ENCODE peak calls at places on chromosome 11, in six cellular contexts. One of them, this sample, is unnamed.

GRCh38 chr11:2776351-2777061 is 76.7 kb upstream of the KCNQ1OT1 start:
- DNase-seq in H4: no peak
- DNase-seq in stimulated activated CD8-positive, alpha-beta memory T cell treated with anti-CD3 and anti-CD28 coated beads, Interleukin-12 subunit alpha, Interleukin-12 subunit beta, amount 100 ng/mL, for 4 hours: no peak
- DNase-seq in stimulated activated CD4-positive, alpha-beta T cell treated with anti-CD3 and anti-CD28 coated beads, TNF-alpha, amount 100 ng/mL, for 4 hours: no peak
- DNase-seq in hepatocyte: no peak
- DNase-seq in activated CD4-positive, CD25-positive, alpha-beta regulatory T cell treated with anti-CD3 and anti-CD28 coated beads, Interleukin-2, amount 50 U/mL, for 16 hours: no peak
- DNase-seq in this sample: no peak

GRCh38 chr11:68584097-68584496 is 100.2 kb upstream of the GAL start:
- DNase-seq in H4: peak; percentile 23
- DNase-seq in stimulated activated CD8-positive, alpha-beta memory T cell treated with anti-CD3 and anti-CD28 coated beads, Interleukin-12 subunit alpha, Interleukin-12 subunit beta, amount 100 ng/mL, for 4 hours: no peak
- DNase-seq in stimulated activated CD4-positive, alpha-beta T cell treated with anti-CD3 and anti-CD28 coated beads, TNF-alpha, amount 100 ng/mL, for 4 hours: peak; percentile 22
- DNase-seq in hepatocyte: peak; percentile 52
- DNase-seq in activated CD4-positive, CD25-positive, alpha-beta regulatory T cell treated with anti-CD3 and anti-CD28 coated beads, Interleukin-2, amount 50 U/mL, for 16 hours: no peak
- DNase-seq in this sample: no peak

GRCh38 chr11:112538529-112538928 is 277.9 kb upstream of the PLET1 start:
- DNase-seq in H4: no peak
- DNase-seq in stimulated activated CD8-positive, alpha-beta memory T cell treated with anti-CD3 and anti-CD28 coated beads, Interleukin-12 subunit alpha, Interleukin-12 subunit beta, amount 100 ng/mL, for 4 hours: no peak
- DNase-seq in stimulated activated CD4-positive, alpha-beta T cell treated with anti-CD3 and anti-CD28 coated beads, TNF-alpha, amount 100 ng/mL, for 4 hours: no peak
- DNase-seq in hepatocyte: no peak
- DNase-seq in activated CD4-positive, CD25-positive, alpha-beta regulatory T cell treated with anti-CD3 and anti-CD28 coated beads, Interleukin-2, amount 50 U/mL, for 16 hours: no peak
- DNase-seq in this sample: no peak

GRCh38 chr11:19345848-19346681 is 105.3 kb upstream of the E2F8 start:
- DNase-seq in H4: no peak
- DNase-seq in stimulated activated CD8-positive, alpha-beta memory T cell treated with anti-CD3 and anti-CD28 coated beads, Interleukin-12 subunit alpha, Interleukin-12 subunit beta, amount 100 ng/mL, for 4 hours: no peak
- DNase-seq in stimulated activated CD4-positive, alpha-beta T cell treated with anti-CD3 and anti-CD28 coated beads, TNF-alpha, amount 100 ng/mL, for 4 hours: no peak
- DNase-seq in hepatocyte: peak; percentile 29
- DNase-seq in activated CD4-positive, CD25-positive, alpha-beta regulatory T cell treated with anti-CD3 and anti-CD28 coated beads, Interleukin-2, amount 50 U/mL, for 16 hours: no peak
- DNase-seq in this sample: no peak

GRCh38 chr11:14124345-14124744 is 161.8 kb downstream of the SPON1 start:
- DNase-seq in H4: no peak
- DNase-seq in stimulated activated CD8-positive, alpha-beta memory T cell treated with anti-CD3 and anti-CD28 coated beads, Interleukin-12 subunit alpha, Interleukin-12 subunit beta, amount 100 ng/mL, for 4 hours: no peak
- DNase-seq in stimulated activated CD4-positive, alpha-beta T cell treated with anti-CD3 and anti-CD28 coated beads, TNF-alpha, amount 100 ng/mL, for 4 hours: no peak
- DNase-seq in hepatocyte: no peak
- DNase-seq in activated CD4-positive, CD25-positive, alpha-beta regulatory T cell treated with anti-CD3 and anti-CD28 coated beads, Interleukin-2, amount 50 U/mL, for 16 hours: no peak
- DNase-seq in this sample: no peak

GRCh38 chr11:15742626-15743243 is 613.6 kb downstream of the SOX6 start:
- DNase-seq in H4: no peak
- DNase-seq in stimulated activated CD8-positive, alpha-beta memory T cell treated with anti-CD3 and anti-CD28 coated beads, Interleukin-12 subunit alpha, Interleukin-12 subunit beta, amount 100 ng/mL, for 4 hours: no peak
- DNase-seq in stimulated activated CD4-positive, alpha-beta T cell treated with anti-CD3 and anti-CD28 coated beads, TNF-alpha, amount 100 ng/mL, for 4 hours: no peak
- DNase-seq in hepatocyte: no peak
- DNase-seq in activated CD4-positive, CD25-positive, alpha-beta regulatory T cell treated with anti-CD3 and anti-CD28 coated beads, Interleukin-2, amount 50 U/mL, for 16 hours: no peak
- DNase-seq in this sample: no peak

GRCh38 chr11:76803811-76804600 is 20.9 kb downstream of the TSKU start:
- DNase-seq in H4: peak; percentile 40
- DNase-seq in stimulated activated CD8-positive, alpha-beta memory T cell treated with anti-CD3 and anti-CD28 coated beads, Interleukin-12 subunit alpha, Interleukin-12 subunit beta, amount 100 ng/mL, for 4 hours: peak; percentile 29
- DNase-seq in stimulated activated CD4-positive, alpha-beta T cell treated with anti-CD3 and anti-CD28 coated beads, TNF-alpha, amount 100 ng/mL, for 4 hours: peak; percentile 28
- DNase-seq in hepatocyte: no peak
- DNase-seq in activated CD4-positive, CD25-positive, alpha-beta regulatory T cell treated with anti-CD3 and anti-CD28 coated beads, Interleukin-2, amount 50 U/mL, for 16 hours: no peak
- DNase-seq in this sample: no peak

GRCh38 chr11:68954970-68955958 is 25.5 kb downstream of the MRGPRD start:
- DNase-seq in H4: no peak
- DNase-seq in stimulated activated CD8-positive, alpha-beta memory T cell treated with anti-CD3 and anti-CD28 coated beads, Interleukin-12 subunit alpha, Interleukin-12 subunit beta, amount 100 ng/mL, for 4 hours: no peak
- DNase-seq in stimulated activated CD4-positive, alpha-beta T cell treated with anti-CD3 and anti-CD28 coated beads, TNF-alpha, amount 100 ng/mL, for 4 hours: no peak
- DNase-seq in hepatocyte: peak; percentile 36
- DNase-seq in activated CD4-positive, CD25-positive, alpha-beta regulatory T cell treated with anti-CD3 and anti-CD28 coated beads, Interleukin-2, amount 50 U/mL, for 16 hours: no peak
- DNase-seq in this sample: no peak

GRCh38 chr11:87926250-87926970 is 248.8 kb downstream of the RAB38 start:
- DNase-seq in H4: peak; percentile 52
- DNase-seq in stimulated activated CD8-positive, alpha-beta memory T cell treated with anti-CD3 and anti-CD28 coated beads, Interleukin-12 subunit alpha, Interleukin-12 subunit beta, amount 100 ng/mL, for 4 hours: no peak
- DNase-seq in stimulated activated CD4-positive, alpha-beta T cell treated with anti-CD3 and anti-CD28 coated beads, TNF-alpha, amount 100 ng/mL, for 4 hours: no peak
- DNase-seq in hepatocyte: peak; percentile 74
- DNase-seq in activated CD4-positive, CD25-positive, alpha-beta regulatory T cell treated with anti-CD3 and anti-CD28 coated beads, Interleukin-2, amount 50 U/mL, for 16 hours: no peak
- DNase-seq in this sample: no peak

GRCh38 chr11:68660066-68660810 is 24.1 kb upstream of the GAL start:
- DNase-seq in H4: no peak
- DNase-seq in stimulated activated CD8-positive, alpha-beta memory T cell treated with anti-CD3 and anti-CD28 coated beads, Interleukin-12 subunit alpha, Interleukin-12 subunit beta, amount 100 ng/mL, for 4 hours: no peak
- DNase-seq in stimulated activated CD4-positive, alpha-beta T cell treated with anti-CD3 and anti-CD28 coated beads, TNF-alpha, amount 100 ng/mL, for 4 hours: no peak
- DNase-seq in hepatocyte: no peak
- DNase-seq in activated CD4-positive, CD25-positive, alpha-beta regulatory T cell treated with anti-CD3 and anti-CD28 coated beads, Interleukin-2, amount 50 U/mL, for 16 hours: no peak
- DNase-seq in this sample: no peak

GRCh38 chr11:128643661-128644060 is 50.2 kb upstream of the FLI1 start:
- DNase-seq in H4: no peak
- DNase-seq in stimulated activated CD8-positive, alpha-beta memory T cell treated with anti-CD3 and anti-CD28 coated beads, Interleukin-12 subunit alpha, Interleukin-12 subunit beta, amount 100 ng/mL, for 4 hours: no peak
- DNase-seq in stimulated activated CD4-positive, alpha-beta T cell treated with anti-CD3 and anti-CD28 coated beads, TNF-alpha, amount 100 ng/mL, for 4 hours: no peak
- DNase-seq in hepatocyte: no peak
- DNase-seq in activated CD4-positive, CD25-positive, alpha-beta regulatory T cell treated with anti-CD3 and anti-CD28 coated beads, Interleukin-2, amount 50 U/mL, for 16 hours: no peak
- DNase-seq in this sample: no peak

GRCh38 chr11:33912405-33913361 is 20.8 kb upstream of the LMO2 start:
- DNase-seq in H4: peak; percentile 71
- DNase-seq in stimulated activated CD8-positive, alpha-beta memory T cell treated with anti-CD3 and anti-CD28 coated beads, Interleukin-12 subunit alpha, Interleukin-12 subunit beta, amount 100 ng/mL, for 4 hours: no peak
- DNase-seq in stimulated activated CD4-positive, alpha-beta T cell treated with anti-CD3 and anti-CD28 coated beads, TNF-alpha, amount 100 ng/mL, for 4 hours: no peak
- DNase-seq in hepatocyte: peak; percentile 55
- DNase-seq in activated CD4-positive, CD25-positive, alpha-beta regulatory T cell treated with anti-CD3 and anti-CD28 coated beads, Interleukin-2, amount 50 U/mL, for 16 hours: no peak
- DNase-seq in this sample: no peak

GRCh38 chr11:86208572-86208971 is 36.0 kb upstream of the EED start:
- DNase-seq in H4: no peak
- DNase-seq in stimulated activated CD8-positive, alpha-beta memory T cell treated with anti-CD3 and anti-CD28 coated beads, Interleukin-12 subunit alpha, Interleukin-12 subunit beta, amount 100 ng/mL, for 4 hours: no peak
- DNase-seq in stimulated activated CD4-positive, alpha-beta T cell treated with anti-CD3 and anti-CD28 coated beads, TNF-alpha, amount 100 ng/mL, for 4 hours: no peak
- DNase-seq in hepatocyte: no peak
- DNase-seq in activated CD4-positive, CD25-positive, alpha-beta regulatory T cell treated with anti-CD3 and anti-CD28 coated beads, Interleukin-2, amount 50 U/mL, for 16 hours: no peak
- DNase-seq in this sample: no peak

GRCh38 chr11:128324531-128325141 is 262.7 kb downstream of the ETS1 start:
- DNase-seq in H4: no peak
- DNase-seq in stimulated activated CD8-positive, alpha-beta memory T cell treated with anti-CD3 and anti-CD28 coated beads, Interleukin-12 subunit alpha, Interleukin-12 subunit beta, amount 100 ng/mL, for 4 hours: peak; percentile 65
- DNase-seq in stimulated activated CD4-positive, alpha-beta T cell treated with anti-CD3 and anti-CD28 coated beads, TNF-alpha, amount 100 ng/mL, for 4 hours: peak; percentile 58
- DNase-seq in hepatocyte: no peak
- DNase-seq in activated CD4-positive, CD25-positive, alpha-beta regulatory T cell treated with anti-CD3 and anti-CD28 coated beads, Interleukin-2, amount 50 U/mL, for 16 hours: peak; percentile 70
- DNase-seq in this sample: no peak

GRCh38 chr11:78138694-78139421 is 568 bp downstream of the ALG8 start:
- DNase-seq in H4: peak; percentile 19
- DNase-seq in stimulated activated CD8-positive, alpha-beta memory T cell treated with anti-CD3 and anti-CD28 coated beads, Interleukin-12 subunit alpha, Interleukin-12 subunit beta, amount 100 ng/mL, for 4 hours: no peak
- DNase-seq in stimulated activated CD4-positive, alpha-beta T cell treated with anti-CD3 and anti-CD28 coated beads, TNF-alpha, amount 100 ng/mL, for 4 hours: peak; percentile 16
- DNase-seq in hepatocyte: peak; percentile 34
- DNase-seq in activated CD4-positive, CD25-positive, alpha-beta regulatory T cell treated with anti-CD3 and anti-CD28 coated beads, Interleukin-2, amount 50 U/mL, for 16 hours: peak; percentile 5
- DNase-seq in this sample: no peak

GRCh38 chr11:12483604-12484003 is 106.2 kb downstream of the PARVA start:
- DNase-seq in H4: no peak
- DNase-seq in stimulated activated CD8-positive, alpha-beta memory T cell treated with anti-CD3 and anti-CD28 coated beads, Interleukin-12 subunit alpha, Interleukin-12 subunit beta, amount 100 ng/mL, for 4 hours: no peak
- DNase-seq in stimulated activated CD4-positive, alpha-beta T cell treated with anti-CD3 and anti-CD28 coated beads, TNF-alpha, amount 100 ng/mL, for 4 hours: no peak
- DNase-seq in hepatocyte: no peak
- DNase-seq in activated CD4-positive, CD25-positive, alpha-beta regulatory T cell treated with anti-CD3 and anti-CD28 coated beads, Interleukin-2, amount 50 U/mL, for 16 hours: no peak
- DNase-seq in this sample: no peak

GRCh38 chr11:86070435-86071056 is 1.7 kb upstream of the PICALM start:
- DNase-seq in H4: no peak
- DNase-seq in stimulated activated CD8-positive, alpha-beta memory T cell treated with anti-CD3 and anti-CD28 coated beads, Interleukin-12 subunit alpha, Interleukin-12 subunit beta, amount 100 ng/mL, for 4 hours: no peak
- DNase-seq in stimulated activated CD4-positive, alpha-beta T cell treated with anti-CD3 and anti-CD28 coated beads, TNF-alpha, amount 100 ng/mL, for 4 hours: no peak
- DNase-seq in hepatocyte: no peak
- DNase-seq in activated CD4-positive, CD25-positive, alpha-beta regulatory T cell treated with anti-CD3 and anti-CD28 coated beads, Interleukin-2, amount 50 U/mL, for 16 hours: no peak
- DNase-seq in this sample: no peak

GRCh38 chr11:115197433-115197832 is 306.8 kb downstream of the CADM1 start:
- DNase-seq in H4: no peak
- DNase-seq in stimulated activated CD8-positive, alpha-beta memory T cell treated with anti-CD3 and anti-CD28 coated beads, Interleukin-12 subunit alpha, Interleukin-12 subunit beta, amount 100 ng/mL, for 4 hours: no peak
- DNase-seq in stimulated activated CD4-positive, alpha-beta T cell treated with anti-CD3 and anti-CD28 coated beads, TNF-alpha, amount 100 ng/mL, for 4 hours: no peak
- DNase-seq in hepatocyte: no peak
- DNase-seq in activated CD4-positive, CD25-positive, alpha-beta regulatory T cell treated with anti-CD3 and anti-CD28 coated beads, Interleukin-2, amount 50 U/mL, for 16 hours: no peak
- DNase-seq in this sample: no peak

GRCh38 chr11:86941077-86941870 is 13.9 kb downstream of the FZD4 start:
- DNase-seq in H4: no peak
- DNase-seq in stimulated activated CD8-positive, alpha-beta memory T cell treated with anti-CD3 and anti-CD28 coated beads, Interleukin-12 subunit alpha, Interleukin-12 subunit beta, amount 100 ng/mL, for 4 hours: no peak
- DNase-seq in stimulated activated CD4-positive, alpha-beta T cell treated with anti-CD3 and anti-CD28 coated beads, TNF-alpha, amount 100 ng/mL, for 4 hours: no peak
- DNase-seq in hepatocyte: no peak
- DNase-seq in activated CD4-positive, CD25-positive, alpha-beta regulatory T cell treated with anti-CD3 and anti-CD28 coated beads, Interleukin-2, amount 50 U/mL, for 16 hours: no peak
- DNase-seq in this sample: no peak

GRCh38 chr11:67053896-67054850 is 2.5 kb upstream of the RHOD start:
- DNase-seq in H4: peak; percentile 91
- DNase-seq in stimulated activated CD8-positive, alpha-beta memory T cell treated with anti-CD3 and anti-CD28 coated beads, Interleukin-12 subunit alpha, Interleukin-12 subunit beta, amount 100 ng/mL, for 4 hours: no peak
- DNase-seq in stimulated activated CD4-positive, alpha-beta T cell treated with anti-CD3 and anti-CD28 coated beads, TNF-alpha, amount 100 ng/mL, for 4 hours: peak; percentile 6
- DNase-seq in hepatocyte: peak; percentile 87
- DNase-seq in activated CD4-positive, CD25-positive, alpha-beta regulatory T cell treated with anti-CD3 and anti-CD28 coated beads, Interleukin-2, amount 50 U/mL, for 16 hours: no peak
- DNase-seq in this sample: peak; percentile 34

GRCh38 chr11:10021563-10021962 is 272.5 kb downstream of the SBF2 start:
- DNase-seq in H4: no peak
- DNase-seq in stimulated activated CD8-positive, alpha-beta memory T cell treated with anti-CD3 and anti-CD28 coated beads, Interleukin-12 subunit alpha, Interleukin-12 subunit beta, amount 100 ng/mL, for 4 hours: no peak
- DNase-seq in stimulated activated CD4-positive, alpha-beta T cell treated with anti-CD3 and anti-CD28 coated beads, TNF-alpha, amount 100 ng/mL, for 4 hours: no peak
- DNase-seq in hepatocyte: no peak
- DNase-seq in activated CD4-positive, CD25-positive, alpha-beta regulatory T cell treated with anti-CD3 and anti-CD28 coated beads, Interleukin-2, amount 50 U/mL, for 16 hours: no peak
- DNase-seq in this sample: no peak

GRCh38 chr11:57460017-57460755 is at the start of gene RTN4RL2:
- DNase-seq in H4: peak; percentile 63
- DNase-seq in stimulated activated CD8-positive, alpha-beta memory T cell treated with anti-CD3 and anti-CD28 coated beads, Interleukin-12 subunit alpha, Interleukin-12 subunit beta, amount 100 ng/mL, for 4 hours: no peak
- DNase-seq in stimulated activated CD4-positive, alpha-beta T cell treated with anti-CD3 and anti-CD28 coated beads, TNF-alpha, amount 100 ng/mL, for 4 hours: no peak
- DNase-seq in hepatocyte: peak; percentile 75
- DNase-seq in activated CD4-positive, CD25-positive, alpha-beta regulatory T cell treated with anti-CD3 and anti-CD28 coated beads, Interleukin-2, amount 50 U/mL, for 16 hours: no peak
- DNase-seq in this sample: no peak

GRCh38 chr11:2077061-2077802 is 62.0 kb downstream of the IGF2 start:
- DNase-seq in H4: peak; percentile 87
- DNase-seq in stimulated activated CD8-positive, alpha-beta memory T cell treated with anti-CD3 and anti-CD28 coated beads, Interleukin-12 subunit alpha, Interleukin-12 subunit beta, amount 100 ng/mL, for 4 hours: no peak
- DNase-seq in stimulated activated CD4-positive, alpha-beta T cell treated with anti-CD3 and anti-CD28 coated beads, TNF-alpha, amount 100 ng/mL, for 4 hours: peak; percentile 21
- DNase-seq in hepatocyte: no peak
- DNase-seq in activated CD4-positive, CD25-positive, alpha-beta regulatory T cell treated with anti-CD3 and anti-CD28 coated beads, Interleukin-2, amount 50 U/mL, for 16 hours: no peak
- DNase-seq in this sample: no peak

GRCh38 chr11:78057462-78058055 is 6.1 kb upstream of the THRSP start:
- DNase-seq in H4: no peak
- DNase-seq in stimulated activated CD8-positive, alpha-beta memory T cell treated with anti-CD3 and anti-CD28 coated beads, Interleukin-12 subunit alpha, Interleukin-12 subunit beta, amount 100 ng/mL, for 4 hours: no peak
- DNase-seq in stimulated activated CD4-positive, alpha-beta T cell treated with anti-CD3 and anti-CD28 coated beads, TNF-alpha, amount 100 ng/mL, for 4 hours: no peak
- DNase-seq in hepatocyte: no peak
- DNase-seq in activated CD4-positive, CD25-positive, alpha-beta regulatory T cell treated with anti-CD3 and anti-CD28 coated beads, Interleukin-2, amount 50 U/mL, for 16 hours: no peak
- DNase-seq in this sample: no peak